ENCODE peak calls at places on chromosome X, in six cellular contexts. Y is nucleus accumbens; W is SJSA1; D is NCI-H345; F is non-pigmented ciliary epithelial cell; N is activated CD8-positive, alpha-beta memory T cell treated with anti-CD3 and anti-CD28 coated beads, Interleukin-2, amount 50 U/mL, for 48 hours. H is an unnamed sample.

GRCh38 chrX:68944211-68944610 is 115.4 kb downstream of the EFNB1 start:
- DNase-seq in Y (no peak), W (no peak), D (no peak), F (no peak), N (no peak), H (no peak)

GRCh38 chrX:11374570-11374969 is 81.4 kb downstream of the AMELX start:
- DNase-seq in Y (no peak), W (no peak), D (no peak), F (no peak), N (no peak), H (no peak)

GRCh38 chrX:40105016-40105790 is 7.4 kb upstream of the BCOR start:
- DNase-seq in Y (no peak), W (peak; percentile 59), D (peak; percentile 19), F (no peak), N (peak; percentile 64), H (no peak)

GRCh38 chrX:3244203-3244743 is 102.2 kb downstream of the MXRA5 start:
- DNase-seq in Y (no peak), W (peak; percentile 68), D (no peak), F (peak; percentile 68), N (no peak), H (no peak)

GRCh38 chrX:148500428-148501120 is at the start of gene AFF2:
- DNase-seq in Y (no peak), W (peak; percentile 18), D (no peak), F (no peak), N (peak; percentile 56), H (peak; percentile 47)

GRCh38 chrX:22660756-22661155 is 339.0 kb upstream of the DDX53 start:
- DNase-seq in Y (no peak), W (no peak), D (no peak), F (no peak), N (no peak), H (no peak)

GRCh38 chrX:152028611-152029010 is 54.1 kb upstream of the GABRE start:
- DNase-seq in Y (no peak), W (no peak), D (no peak), F (no peak), N (no peak), H (no peak)

GRCh38 chrX:20418379-20418778 is 151.7 kb upstream of the RPS6KA3 start:
- DNase-seq in Y (no peak), W (no peak), D (no peak), F (no peak), N (no peak), H (no peak)

GRCh38 chrX:51955200-51955599 is 61.8 kb downstream of the MAGED1 start:
- DNase-seq in Y (no peak), W (no peak), D (peak; percentile 1), F (no peak), N (no peak), H (no peak)

GRCh38 chrX:16712116-16712824 is at the start of gene CTPS2:
- DNase-seq in Y (peak; percentile 1), W (peak; percentile 44), D (peak; percentile 51), F (no peak), N (peak; percentile 68), H (peak; percentile 49)

GRCh38 chrX:137565921-137566745 is at the start of gene ZIC3:
- DNase-seq in Y (peak; percentile 12), W (peak; percentile 5), D (no peak), F (no peak), N (no peak), H (peak; percentile 91)

GRCh38 chrX:119194631-119195030 is 41.5 kb upstream of the PGRMC1 start:
- DNase-seq in Y (no peak), W (no peak), D (no peak), F (no peak), N (no peak), H (no peak)

GRCh38 chrX:31209005-31209612 is 137.3 kb upstream of the FTHL17 start:
- DNase-seq in Y (no peak), W (no peak), D (peak; percentile 43), F (no peak), N (no peak), H (no peak)

GRCh38 chrX:17697191-17697590 is 40.1 kb upstream of the SCML1 start:
- DNase-seq in Y (no peak), W (no peak), D (no peak), F (no peak), N (no peak), H (no peak)

GRCh38 chrX:147838465-147839131 is 73.1 kb upstream of the FMR1 start:
- DNase-seq in Y (no peak), W (no peak), D (no peak), F (no peak), N (no peak), H (no peak)

GRCh38 chrX:136736690-136737089 is 44.0 kb downstream of the ARHGEF6 start:
- DNase-seq in Y (no peak), W (no peak), D (no peak), F (no peak), N (no peak), H (no peak)

GRCh38 chrX:150365051-150365952 is 2.2 kb downstream of the MAMLD1 start:
- DNase-seq in Y (peak; percentile 58), W (peak; percentile 85), D (peak; percentile 40), F (no peak), N (peak; percentile 83), H (peak; percentile 60)

GRCh38 chrX:46551494-46552128 is 6.4 kb upstream of the ZNF674 start:
- DNase-seq in Y (no peak), W (peak; percentile 60), D (no peak), F (no peak), N (no peak), H (no peak)

GRCh38 chrX:80246273-80246672 is 174.0 kb upstream of the TENT5D start:
- DNase-seq in Y (no peak), W (no peak), D (peak; percentile 2), F (no peak), N (no peak), H (no peak)

GRCh38 chrX:44871114-44871645 is 1.8 kb upstream of the KDM6A start:
- DNase-seq in Y (no peak), W (no peak), D (no peak), F (no peak), N (no peak), H (peak; percentile 15)

GRCh38 chrX:21167028-21167427 is 207.2 kb upstream of the CNKSR2 start:
- DNase-seq in Y (no peak), W (no peak), D (no peak), F (no peak), N (no peak), H (no peak)

GRCh38 chrX:100745806-100746537 is 14.1 kb upstream of the SYTL4 start:
- DNase-seq in Y (no peak), W (no peak), D (no peak), F (no peak), N (no peak), H (no peak)

GRCh38 chrX:42362219-42362618 is 415.7 kb downstream of the PPP1R2C start:
- DNase-seq in Y (no peak), W (no peak), D (no peak), F (no peak), N (no peak), H (no peak)

GRCh38 chrX:140918398-140919043 is 83.9 kb upstream of the SPANXB1 start:
- DNase-seq in Y (peak; percentile 0), W (peak; percentile 25), D (peak; percentile 46), F (peak; percentile 17), N (no peak), H (peak; percentile 0)

GRCh38 chrX:45385767-45386166 is 185.1 kb upstream of the DIPK2B start:
- DNase-seq in Y (no peak), W (no peak), D (no peak), F (no peak), N (no peak), H (no peak)

GRCh38 chrX:40031861-40032422 is 65.8 kb downstream of the BCOR start:
- DNase-seq in Y (no peak), W (no peak), D (no peak), F (no peak), N (no peak), H (no peak)

GRCh38 chrX:120308959-120309872 is 2.0 kb downstream of the TMEM255A start:
- DNase-seq in Y (peak; percentile 2), W (peak; percentile 9), D (no peak), F (no peak), N (peak; percentile 71), H (no peak)

GRCh38 chrX:115029869-115030564 is 12.6 kb upstream of the IL13RA2 start:
- DNase-seq in Y (no peak), W (no peak), D (no peak), F (no peak), N (no peak), H (no peak)

GRCh38 chrX:130937101-130937500 is 34.1 kb upstream of the ENOX2 start:
- DNase-seq in Y (no peak), W (no peak), D (no peak), F (no peak), N (no peak), H (no peak)

GRCh38 chrX:31706456-31706855 is 634.6 kb upstream of the FTHL17 start:
- DNase-seq in Y (no peak), W (no peak), D (no peak), F (no peak), N (no peak), H (peak; percentile 8)

GRCh38 chrX:81308086-81308852 is 106.4 kb downstream of the SH3BGRL start:
- DNase-seq in Y (no peak), W (no peak), D (no peak), F (no peak), N (no peak), H (no peak)

GRCh38 chrX:49919617-49920016 is 2.8 kb upstream of the CLCN5 start:
- DNase-seq in Y (no peak), W (peak; percentile 1), D (peak; percentile 33), F (no peak), N (peak; percentile 50), H (peak; percentile 35)

GRCh38 chrX:54248309-54248708 is 65.3 kb upstream of the FAM120C start:
- DNase-seq in Y (no peak), W (no peak), D (peak; percentile 3), F (no peak), N (no peak), H (peak; percentile 0)

H was measured in cerebellum.